ENCODE peak calls at places on chromosomes 5 and 9, in seven cellular contexts. Y, N, J, R, T, S and E are unnamed samples.

GRCh38 chr9:114588671-114589526 is 1.3 kb downstream of the ATP6V1G1 start:
- DNase-seq in N (no peak), R (no peak), J (no peak), Y (no peak), T (no peak), S (no peak), E (no peak)

GRCh38 chr5:98314262-98314661 is 459.2 kb upstream of the RGMB start:
- DNase-seq in R (no peak), Y (no peak), J (no peak), N (no peak), S (no peak), T (peak), E (no peak)

GRCh38 chr9:111730937-111731567 is 63.7 kb downstream of the SHOC1 start:
- DNase-seq in T (no peak), S (no peak), R (no peak), N (no peak), J (no peak), Y (no peak), E (no peak)

GRCh38 chr5:18312016-18312415 is 677.8 kb downstream of the TAF11L14 start:
- DNase-seq in N (no peak), S (no peak), J (no peak), T (no peak), Y (no peak), R (no peak), E (no peak)

GRCh38 chr9:79572032-79572890 is 496 bp downstream of the TLE4 start:
- DNase-seq in T (no peak), R (peak), N (peak), S (no peak), J (peak), Y (peak), E (no peak)

GRCh38 chr9:20209421-20210340 is 412.6 kb downstream of the MLLT3 start:
- DNase-seq in T (no peak), Y (no peak), N (no peak), S (peak), J (no peak), R (no peak), E (no peak)

GRCh38 chr9:109468927-109469326 is 29.2 kb downstream of the PTPN3 start:
- DNase-seq in Y (no peak), R (no peak), S (no peak), T (no peak), J (no peak), N (no peak), E (no peak)

GRCh38 chr5:9148242-9148641 is 397.6 kb downstream of the SEMA5A start:
- DNase-seq in N (peak), R (no peak), J (no peak), Y (no peak), S (no peak), T (no peak), E (no peak)

GRCh38 chr9:98654247-98654646 is 54.5 kb downstream of the GABBR2 start:
- DNase-seq in S (no peak), T (no peak), R (no peak), N (no peak), Y (peak), J (no peak), E (no peak)

GRCh38 chr5:159211712-159212111 is 2.4 kb upstream of the RNF145 start:
- DNase-seq in Y (peak), R (no peak), J (no peak), T (no peak), N (no peak), S (no peak), E (no peak)

GRCh38 chr5:5497132-5497748 is 74.8 kb downstream of the ICE1 start:
- DNase-seq in N (peak), R (no peak), T (peak), J (peak), S (no peak), Y (peak), E (no peak)

GRCh38 chr5:102754499-102755424 is at the start of gene PAM:
- DNase-seq in J (peak), R (peak), N (peak), S (peak), T (no peak), Y (peak), E (peak)

GRCh38 chr5:150511641-150512367 is 3.9 kb downstream of the NDST1 start:
- DNase-seq in R (no peak), S (no peak), J (no peak), T (no peak), N (peak), Y (peak), E (no peak)

GRCh38 chr9:129143031-129143441 is 31.8 kb downstream of the PTPA start:
- DNase-seq in Y (peak), J (peak), R (peak), N (peak), S (peak), T (no peak), E (no peak)

GRCh38 chr9:107390806-107391205 is 98.8 kb downstream of the KLF4 start:
- DNase-seq in R (no peak), J (no peak), T (no peak), Y (no peak), S (no peak), N (no peak), E (no peak)

GRCh38 chr9:136728548-136729123 is 14.1 kb downstream of the LCN10 start:
- DNase-seq in J (peak), R (peak), T (no peak), Y (no peak), N (peak), S (no peak), E (no peak)

GRCh38 chr9:97944612-97945011 is 6.6 kb upstream of the HEMGN start:
- DNase-seq in J (no peak), T (no peak), Y (no peak), N (no peak), S (no peak), R (no peak), E (no peak)

GRCh38 chr5:145536133-145536532 is 299.0 kb downstream of the PRELID2 start:
- DNase-seq in S (no peak), T (no peak), Y (no peak), J (no peak), N (no peak), R (no peak), E (no peak)

GRCh38 chr5:158392753-158393152 is 533.8 kb upstream of the CLINT1 start:
- DNase-seq in S (no peak), Y (no peak), N (no peak), J (no peak), T (no peak), R (no peak), E (no peak)

GRCh38 chr9:120343416-120343815 is 236.6 kb downstream of the CDK5RAP2 start:
- DNase-seq in T (no peak), N (no peak), Y (no peak), J (no peak), R (no peak), S (no peak), E (no peak)

GRCh38 chr5:22079002-22079401 is 774.1 kb downstream of the CDH12 start:
- DNase-seq in Y (no peak), T (no peak), S (no peak), N (no peak), J (no peak), R (no peak), E (no peak)

GRCh38 chr5:98570010-98570409 is 203.5 kb upstream of the RGMB start:
- DNase-seq in R (no peak), T (no peak), N (no peak), J (no peak), S (no peak), Y (no peak), E (no peak)

GRCh38 chr9:109403116-109403515 is 82.3 kb upstream of the EPB41L4B start:
- DNase-seq in Y (no peak), R (no peak), S (no peak), N (no peak), J (no peak), T (no peak), E (no peak)

GRCh38 chr5:15014809-15015208 is 143.2 kb upstream of the ANKH start:
- DNase-seq in R (no peak), N (no peak), J (no peak), Y (no peak), T (no peak), S (no peak), E (no peak)

GRCh38 chr5:116553366-116553765 is 21.3 kb downstream of the SEMA6A start:
- DNase-seq in S (no peak), T (no peak), Y (peak), R (no peak), N (peak), J (no peak), E (no peak)

GRCh38 chr5:142057697-142058056 is 44.9 kb upstream of the GNPDA1 start:
- DNase-seq in N (no peak), J (no peak), R (no peak), T (no peak), S (no peak), Y (no peak), E (no peak)

GRCh38 chr9:72356019-72356653 is 8.9 kb downstream of the ZFAND5 start:
- DNase-seq in N (no peak), J (no peak), S (no peak), R (no peak), Y (no peak), T (peak), E (no peak)

GRCh38 chr9:126301985-126302603 is 24.5 kb upstream of the MVB12B start:
- DNase-seq in N (peak), T (peak), R (no peak), S (peak), Y (peak), J (peak), E (no peak)